ENCODE peak calls at places on chromosome 18, in four cellular contexts. K, T, N and C are unnamed samples.

GRCh38 chr18:31680836-31681568 is 3.4 kb downstream of the B4GALT6 start:
- DNase-seq in N (no peak), K (no peak), T (no peak), C (no peak)

GRCh38 chr18:67216846-67217245 is 299.7 kb downstream of the DSEL start:
- DNase-seq in T (no peak), N (no peak), K (no peak), C (no peak)

GRCh38 chr18:3279201-3280185 is 17.6 kb downstream of the MYL12B start:
- DNase-seq in T (no peak), N (no peak), K (peak), C (no peak)

GRCh38 chr18:66587430-66587829 is 16.5 kb downstream of the CDH19 start:
- DNase-seq in N (no peak), K (no peak), T (no peak), C (no peak)

GRCh38 chr18:26840965-26841364 is 24.5 kb downstream of the AQP4 start:
- DNase-seq in N (no peak), T (no peak), K (no peak), C (no peak)

GRCh38 chr18:55018602-55019001 is 59.3 kb upstream of the CCDC68 start:
- DNase-seq in T (peak), K (no peak), N (no peak), C (no peak)

GRCh38 chr18:8987250-8987649 is 115.2 kb upstream of the NDUFV2 start:
- DNase-seq in T (no peak), K (no peak), N (no peak), C (no peak)

GRCh38 chr18:1527805-1528204 is 623.1 kb downstream of the ADCYAP1 start:
- DNase-seq in T (no peak), N (no peak), K (no peak), C (no peak)

GRCh38 chr18:61394983-61395382 is 61.8 kb downstream of the CDH20 start:
- DNase-seq in K (no peak), N (no peak), T (no peak), C (no peak)

GRCh38 chr18:27062802-27063201 is 122.3 kb downstream of the CHST9 start:
- DNase-seq in N (no peak), K (no peak), T (no peak), C (no peak)

GRCh38 chr18:5285326-5285725 is 10.2 kb downstream of the ZBTB14 start:
- DNase-seq in N (no peak), T (no peak), K (no peak), C (no peak)

GRCh38 chr18:13211537-13211936 is 7.0 kb upstream of the LDLRAD4 start:
- DNase-seq in K (peak), T (no peak), N (no peak), C (no peak)

GRCh38 chr18:33873127-33873526 is 295.1 kb downstream of the ASXL3 start:
- DNase-seq in T (no peak), K (no peak), N (no peak), C (no peak)

GRCh38 chr18:50653402-50654093 is 93.7 kb downstream of the MAPK4 start:
- DNase-seq in K (no peak), T (no peak), N (no peak), C (no peak)

GRCh38 chr18:9998330-9998729 is 84.5 kb downstream of the VAPA start:
- DNase-seq in T (no peak), N (no peak), K (no peak), C (no peak)

GRCh38 chr18:6521804-6522418 is 107.2 kb upstream of the L3MBTL4 start:
- DNase-seq in T (no peak), N (no peak), K (peak), C (peak)

GRCh38 chr18:24910217-24910616 is 441.7 kb downstream of the ZNF521 start:
- DNase-seq in N (no peak), T (peak), K (no peak), C (no peak)

GRCh38 chr18:49168970-49169619 is 218.3 kb upstream of the SMAD7 start:
- DNase-seq in K (no peak), T (no peak), N (peak), C (no peak)

GRCh38 chr18:69628774-69629359 is 228.2 kb downstream of the DOK6 start:
- DNase-seq in K (no peak), T (no peak), N (no peak), C (no peak)
- H3K4me3 ChIP-seq in K (no peak), T (no peak), N (no peak), C (no peak)

GRCh38 chr18:37535968-37536367 is 29.6 kb downstream of the CELF4 start:
- DNase-seq in K (no peak), T (no peak), N (no peak), C (no peak)
- H3K4me3 ChIP-seq in K (no peak), T (no peak), N (no peak), C (no peak)

GRCh38 chr18:44557626-44558151 is 123.0 kb upstream of the SETBP1 start:
- DNase-seq in K (no peak), T (no peak), N (no peak), C (no peak)

GRCh38 chr18:44556296-44556695 is 124.4 kb upstream of the SETBP1 start:
- DNase-seq in K (no peak), T (no peak), N (no peak), C (no peak)

GRCh38 chr18:44548291-44549221 is 132.1 kb upstream of the SETBP1 start:
- DNase-seq in K (no peak), T (peak), N (no peak), C (peak)

GRCh38 chr18:44546954-44547353 is 133.7 kb upstream of the SETBP1 start:
- DNase-seq in T (no peak), K (no peak), N (no peak), C (no peak)

DNA sequence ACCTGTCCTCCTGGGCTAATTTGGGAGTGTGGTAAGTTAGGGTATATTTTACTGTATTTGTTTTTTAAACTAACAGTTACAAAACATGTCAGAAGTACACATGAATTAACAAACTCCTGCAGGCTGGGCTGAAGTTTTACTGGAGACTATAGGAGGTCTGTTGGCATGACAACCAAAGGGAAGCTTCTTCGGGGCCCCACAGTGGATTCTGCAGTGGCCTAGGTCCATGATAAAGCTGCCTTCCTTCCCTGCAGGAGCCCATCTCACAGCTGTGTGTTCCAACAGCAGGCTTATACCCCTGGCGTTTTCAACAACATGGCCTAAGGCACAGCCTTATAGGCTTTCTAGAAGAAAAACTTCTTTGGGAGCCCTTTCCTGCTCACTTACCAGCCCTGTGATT is 128.0 kb upstream of the SETBP1 start:
- DNase-seq in N (no peak), K (peak), T (no peak), C (no peak)
- H3K4me3 ChIP-seq in N (no peak), K (no peak), T (no peak), C (no peak)

GRCh38 chr18:76621184-76621583 is 126.1 kb upstream of the ZNF516 start:
- DNase-seq in T (no peak), K (peak), N (no peak), C (no peak)
- H3K4me3 ChIP-seq in T (no peak), K (peak), N (no peak), C (no peak)

GRCh38 chr18:80173060-80173459 is 64.0 kb downstream of the ADNP2 start:
- DNase-seq in K (no peak), N (no peak), T (no peak), C (no peak)

GRCh38 chr18:80172056-80172455 is 63.0 kb downstream of the ADNP2 start:
- DNase-seq in T (no peak), N (no peak), K (no peak), C (no peak)

GRCh38 chr18:80170395-80171094 is 61.5 kb downstream of the ADNP2 start:
- DNase-seq in N (no peak), T (no peak), K (no peak), C (no peak)

GRCh38 chr18:80169607-80170006 is 60.5 kb downstream of the ADNP2 start:
- DNase-seq in K (no peak), N (no peak), T (no peak), C (no peak)

GRCh38 chr18:80171190-80171872 is 62.3 kb downstream of the ADNP2 start:
- DNase-seq in T (no peak), N (peak), K (peak), C (no peak)
- H3K4me3 ChIP-seq in T (no peak), N (no peak), K (no peak), C (no peak)